ENCODE peak calls at places on chromosomes 3 and 15, in six cellular contexts. H is CD8-positive, alpha-beta T cell; E is colonic mucosa; C is IMR-90; D is cardiac fibroblast; X is GM10248. A is an unnamed sample.

GRCh38 chr3:11553436-11554235 is 90.1 kb downstream of the VGLL4 start:
- DNase-seq in H (no peak), E (no peak), C (peak), D (peak), X (no peak), A (no peak)

GRCh38 chr3:57150097-57150496 is 15.1 kb downstream of the IL17RD start:
- DNase-seq in H (no peak), E (no peak), C (no peak), D (no peak), X (no peak), A (no peak)

GRCh38 chr3:50047426-50047825 is 41.3 kb upstream of the RBM5 start:
- DNase-seq in H (no peak), E (no peak), C (no peak), D (no peak), X (no peak), A (no peak)

GRCh38 chr3:184345678-184346144 is 8.3 kb downstream of the FAM131A start:
- DNase-seq in H (no peak), E (peak), C (peak), D (peak), X (peak), A (peak)

GRCh38 chr3:14122301-14122700 is 2.4 kb downstream of the CHCHD4 start:
- DNase-seq in H (no peak), E (no peak), C (no peak), D (no peak), X (no peak), A (no peak)

GRCh38 chr3:177596248-177596821 is 399.1 kb upstream of the TBL1XR1 start:
- DNase-seq in H (no peak), E (no peak), C (no peak), D (peak), X (no peak), A (peak)

GRCh38 chr3:56137406-56137805 is 330.9 kb downstream of the ERC2 start:
- DNase-seq in H (no peak), E (no peak), C (no peak), D (peak), X (no peak), A (no peak)

GRCh38 chr3:43523454-43524053 is 98.3 kb downstream of the ANO10 start:
- DNase-seq in H (no peak), E (no peak), C (peak), D (no peak), X (peak), A (no peak)

GRCh38 chr3:156738251-156738650 is 63.9 kb downstream of the TIPARP start:
- DNase-seq in H (no peak), E (no peak), C (no peak), D (no peak), X (no peak), A (no peak)

GRCh38 chr3:196486263-196486662 is 17.3 kb downstream of the RNF168 start:
- DNase-seq in H (peak), E (no peak), C (no peak), D (peak), X (no peak), A (no peak)
- TF ChIP-seq CTCF in H (peak), E (no peak), C (peak), D (peak), X (peak), A (peak)

GRCh38 chr3:51306093-51306492 is 79.0 kb upstream of the MANF start:
- DNase-seq in H (no peak), E (no peak), C (no peak), D (no peak), X (no peak), A (no peak)

GRCh38 chr3:51307458-51307857 is 77.6 kb upstream of the MANF start:
- DNase-seq in H (no peak), E (no peak), C (no peak), D (no peak), X (no peak), A (no peak)

GRCh38 chr3:51311055-51311454 is 74.0 kb upstream of the MANF start:
- DNase-seq in H (no peak), E (no peak), C (peak), D (peak), X (peak), A (peak)
- TF ChIP-seq CTCF in H (peak), E (no peak), C (peak), D (peak), X (peak), A (peak)

GRCh38 chr3:52076900-52077299 is 20.5 kb upstream of the DUSP7 start:
- DNase-seq in H (no peak), E (no peak), C (no peak), D (no peak), X (no peak), A (no peak)

GRCh38 chr3:52078781-52079560 is 22.6 kb upstream of the DUSP7 start:
- DNase-seq in H (no peak), E (no peak), C (no peak), D (no peak), X (no peak), A (no peak)

GRCh38 chr3:52079958-52080357 is 23.6 kb upstream of the DUSP7 start:
- DNase-seq in H (no peak), E (no peak), C (no peak), D (no peak), X (no peak), A (no peak)

GRCh38 chr3:52077900-52078299 is 21.5 kb upstream of the DUSP7 start:
- DNase-seq in H (no peak), E (no peak), C (no peak), D (no peak), X (no peak), A (no peak)

DNA sequence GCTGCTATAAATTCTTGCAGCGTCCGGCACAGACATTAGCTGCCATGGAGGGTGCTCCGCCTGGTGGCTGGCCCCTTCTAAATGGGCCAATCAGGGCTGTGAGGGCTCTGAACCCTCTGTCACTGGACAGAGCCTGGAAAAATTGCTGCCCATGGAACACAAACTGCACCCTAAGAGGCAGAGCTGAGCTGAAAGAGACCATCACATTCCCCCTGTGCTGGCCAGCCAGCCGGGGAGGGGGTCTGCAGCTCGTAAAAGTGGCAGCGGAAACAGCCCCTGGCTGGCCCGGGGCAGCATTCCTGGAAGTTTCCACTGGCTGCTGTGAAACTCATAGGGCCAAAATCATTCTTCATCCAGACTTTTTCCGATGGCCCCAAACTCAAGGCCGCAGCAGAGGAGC is 21.0 kb upstream of the DUSP7 start:
- DNase-seq in H (no peak), E (no peak), C (no peak), D (no peak), X (no peak), A (no peak)
- TF ChIP-seq CTCF in H (no peak), E (no peak), C (no peak), D (no peak), X (no peak), A (no peak)

GRCh38 chr15:26890451-26890850 is 23.6 kb downstream of the GABRA5 start:
- DNase-seq in H (no peak), E (no peak), C (no peak), D (no peak), X (no peak), A (no peak)

GRCh38 chr15:26892119-26892518 is 25.3 kb downstream of the GABRA5 start:
- DNase-seq in H (no peak), E (no peak), C (no peak), D (no peak), X (no peak), A (no peak)

GRCh38 chr15:26890988-26891387 is 24.1 kb downstream of the GABRA5 start:
- DNase-seq in H (no peak), E (no peak), C (no peak), D (no peak), X (no peak), A (no peak)

GRCh38 chr15:26892678-26893077 is 25.8 kb downstream of the GABRA5 start:
- DNase-seq in H (no peak), E (no peak), C (no peak), D (no peak), X (no peak), A (no peak)

DNA sequence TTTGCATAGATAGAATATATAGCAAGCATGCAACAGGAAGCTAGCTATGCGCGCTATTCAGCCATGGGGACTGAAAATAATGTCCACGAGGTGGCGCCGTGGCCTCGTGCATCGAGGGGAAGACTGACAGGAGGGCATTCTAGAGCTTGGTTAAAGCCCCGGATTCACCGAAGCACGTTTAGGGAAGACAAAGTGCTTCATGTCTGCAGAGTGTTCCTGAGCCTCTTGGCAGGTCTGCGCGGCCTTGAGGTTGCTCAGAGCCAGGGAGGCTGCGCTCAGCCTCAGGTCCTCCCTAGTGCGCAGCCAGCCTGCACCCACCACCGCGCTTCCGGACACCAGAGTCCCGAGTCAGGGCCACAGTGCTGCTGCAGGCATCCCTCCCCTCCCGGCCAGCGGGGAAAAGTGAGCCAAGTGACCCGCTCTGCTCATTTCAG is 24.6 kb downstream of the GABRA5 start:
- DNase-seq in H (no peak), E (peak), C (peak), D (peak), X (peak), A (peak)
- TF ChIP-seq CTCF in H (no peak), E (peak), C (peak), D (peak), X (peak), A (peak)

GRCh38 chr3:19146685-19147650 is 1.3 kb upstream of the KCNH8 start:
- DNase-seq in H (peak), E (peak), C (peak), D (peak), X (peak), A (peak)
- TF ChIP-seq CTCF in H (peak), E (peak), C (peak), D (peak), X (peak), A (peak)

GRCh38 chr15:85452436-85452835 is 72.0 kb downstream of the AKAP13 start:
- DNase-seq in H (no peak), E (no peak), C (no peak), D (no peak), X (no peak), A (no peak)

GRCh38 chr15:85454403-85454802 is 74.0 kb downstream of the AKAP13 start:
- DNase-seq in H (no peak), E (peak), C (no peak), D (no peak), X (no peak), A (no peak)

GRCh38 chr15:85451099-85451700 is 70.8 kb downstream of the AKAP13 start:
- DNase-seq in H (no peak), E (no peak), C (no peak), D (no peak), X (no peak), A (no peak)

GRCh38 chr15:85455851-85456250 is 75.4 kb downstream of the AKAP13 start:
- DNase-seq in H (no peak), E (no peak), C (no peak), D (no peak), X (no peak), A (no peak)

DNA sequence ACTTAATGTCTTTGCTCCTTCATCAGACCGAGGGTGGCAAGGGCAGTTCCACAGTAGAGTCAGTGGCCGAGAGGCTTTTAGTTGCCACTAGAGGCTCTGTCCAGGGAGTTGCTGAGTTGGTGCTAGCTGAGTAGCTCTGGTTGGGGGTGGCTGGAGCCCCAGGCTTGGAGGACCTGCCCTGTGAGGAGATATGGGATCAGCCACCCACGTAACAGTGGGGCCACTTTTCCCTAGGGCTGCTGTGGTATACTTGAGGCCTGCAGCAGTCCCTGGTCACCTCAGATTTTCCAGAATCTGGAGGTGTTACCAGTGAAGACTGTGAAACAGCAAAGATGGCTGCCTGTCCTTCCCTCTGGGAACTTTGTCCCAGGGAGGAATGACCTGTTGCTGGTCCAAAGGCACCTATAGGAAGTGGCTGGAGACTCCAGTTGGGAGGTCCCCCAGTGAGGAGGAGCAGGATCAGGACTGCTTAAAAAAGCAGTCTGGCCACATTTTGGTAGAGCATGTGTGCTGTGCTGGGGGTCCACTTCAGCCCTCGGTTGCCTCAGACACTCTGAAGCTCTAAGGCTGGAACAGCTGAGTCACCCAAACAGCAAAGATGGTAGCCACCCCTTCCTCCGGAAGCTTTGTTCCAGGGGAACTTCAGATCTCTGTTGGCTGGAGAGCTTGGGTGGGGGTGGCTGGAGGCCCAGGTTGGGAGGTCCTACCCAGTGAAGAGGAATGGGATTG is 72.9 kb downstream of the AKAP13 start:
- DNase-seq in H (no peak), E (no peak), C (no peak), D (no peak), X (no peak), A (no peak)
- TF ChIP-seq CTCF in H (no peak), E (no peak), C (no peak), D (no peak), X (no peak), A (no peak)

DNA sequence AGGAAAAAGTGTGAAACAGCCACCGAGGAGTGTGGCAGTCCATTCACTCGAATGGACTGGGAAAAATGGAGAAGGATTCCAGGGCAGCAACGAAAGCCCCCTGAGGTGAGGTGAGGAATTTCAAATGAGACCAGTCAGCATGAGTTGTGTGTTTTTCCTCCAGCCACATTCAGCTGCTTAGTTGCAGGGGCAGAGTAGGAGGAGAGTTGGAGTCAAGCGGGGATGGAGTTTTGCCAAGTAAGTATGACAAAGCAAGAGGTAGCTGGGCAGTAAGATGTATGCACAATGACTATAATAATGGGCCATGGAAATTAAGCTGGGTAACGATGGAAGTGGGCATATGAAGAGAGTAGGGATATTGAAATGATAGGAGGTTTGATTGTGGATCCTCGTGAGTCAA is 64.4 kb downstream of the CCDC54 start:
- DNase-seq in H (no peak), E (no peak), C (peak), D (no peak), X (no peak), A (no peak)
- TF ChIP-seq CTCF in H (no peak), E (no peak), C (no peak), D (no peak), X (no peak), A (no peak)

GRCh38 chr3:24963762-24964625 is 464.1 kb upstream of the RARB start:
- DNase-seq in H (no peak), E (no peak), C (peak), D (peak), X (no peak), A (peak)

GRCh38 chr3:24968076-24968475 is 460.0 kb upstream of the RARB start:
- DNase-seq in H (no peak), E (no peak), C (no peak), D (no peak), X (no peak), A (no peak)

DNA sequence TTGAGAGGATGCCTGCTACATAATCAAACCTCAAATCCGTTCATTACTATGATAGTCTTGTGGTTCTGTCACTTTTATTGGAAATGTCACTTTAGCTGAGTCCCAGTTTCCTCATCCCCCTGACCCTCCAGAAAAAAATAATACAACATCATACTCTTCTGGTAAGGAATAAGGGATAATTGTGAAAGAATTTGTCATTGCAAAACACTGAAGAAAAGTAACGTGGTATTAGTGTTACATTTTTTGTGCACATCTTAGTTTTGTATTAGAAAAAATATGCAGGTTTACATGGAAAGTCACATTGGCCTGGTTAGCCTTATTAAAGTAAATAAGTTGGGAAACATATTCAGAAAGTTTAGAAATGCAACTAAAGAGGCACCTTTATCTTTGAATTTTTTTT is 462.4 kb upstream of the RARB start:
- DNase-seq in H (no peak), E (no peak), C (no peak), D (no peak), X (no peak), A (no peak)
- TF ChIP-seq CTCF in H (no peak), E (no peak), C (no peak), D (no peak), X (no peak), A (no peak)

GRCh38 chr3:77319711-77320110 is 279.8 kb downstream of the ROBO2 start:
- DNase-seq in H (no peak), E (no peak), C (peak), D (no peak), X (no peak), A (no peak)
- TF ChIP-seq CTCF in H (no peak), E (no peak), C (peak), D (peak), X (no peak), A (peak)

DNA sequence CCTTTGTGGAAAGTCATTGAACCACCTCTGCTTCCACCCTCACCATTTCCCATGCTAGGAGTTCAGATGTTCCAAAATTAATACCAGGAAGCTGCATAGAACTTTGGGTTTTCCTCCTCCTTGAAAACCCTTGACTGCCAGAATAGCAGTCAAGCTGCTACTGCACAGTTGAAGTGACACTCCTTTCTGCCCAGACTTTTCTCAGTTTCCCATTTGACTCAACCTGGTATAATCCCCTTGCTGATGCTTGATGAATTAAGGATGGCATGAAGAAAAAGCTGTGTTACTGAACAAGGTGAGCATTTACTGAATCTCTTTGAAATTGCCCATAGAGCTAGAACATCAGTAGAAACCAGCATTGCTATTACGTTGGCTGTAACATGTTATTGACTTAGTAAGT is 286.0 kb downstream of the EDEM1 start:
- DNase-seq in H (no peak), E (no peak), C (no peak), D (no peak), X (no peak), A (no peak)
- TF ChIP-seq CTCF in H (no peak), E (no peak), C (no peak), D (no peak), X (no peak), A (no peak)

A was measured in HFFc6.